ENCODE peak calls at places on chromosomes 16 and 17, in seven cellular contexts. E, O, S, R, M, V and C are unnamed samples.

GRCh38 chr16:11603331-11603750 is 16.6 kb upstream of the LITAF start:
- DNase-seq in E (peak; percentile 86), O (no peak), S (peak; percentile 83), R (no peak), M (no peak), V (peak; percentile 13), C (no peak)

GRCh38 chr16:3591436-3591803 is 14.2 kb upstream of the NLRC3 start:
- DNase-seq in E (no peak), O (no peak), S (no peak), R (no peak), M (no peak), V (no peak), C (no peak)

GRCh38 chr16:19696312-19696711 is 21.7 kb downstream of the KNOP1 start:
- DNase-seq in E (peak; percentile 96), O (peak; percentile 4), S (no peak), R (peak; percentile 83), M (peak; percentile 93), V (peak; percentile 74), C (no peak)

GRCh38 chr17:72590882-72591499 is 470.2 kb downstream of the SOX9 start:
- DNase-seq in E (no peak), O (no peak), S (no peak), R (no peak), M (no peak), V (no peak), C (no peak)

GRCh38 chr17:3944485-3945388 is 19.5 kb downstream of the ATP2A3 start:
- DNase-seq in E (peak; percentile 64), O (no peak), S (peak; percentile 97), R (no peak), M (peak; percentile 57), V (no peak), C (no peak)

GRCh38 chr16:56311208-56312027 is 113.9 kb downstream of the AMFR start:
- DNase-seq in E (no peak), O (no peak), S (no peak), R (no peak), M (no peak), V (no peak), C (no peak)

GRCh38 chr16:48627148-48627547 is 17.2 kb upstream of the N4BP1 start:
- DNase-seq in E (no peak), O (no peak), S (no peak), R (no peak), M (no peak), V (no peak), C (no peak)

GRCh38 chr17:57567278-57567677 is 177.8 kb downstream of the CCDC182 start:
- DNase-seq in E (no peak), O (no peak), S (no peak), R (no peak), M (no peak), V (no peak), C (no peak)

GRCh38 chr17:40779181-40779909 is 3.0 kb downstream of the KRT27 start:
- DNase-seq in E (no peak), O (no peak), S (no peak), R (no peak), M (no peak), V (peak; percentile 80), C (no peak)

GRCh38 chr17:49722066-49722465 is 14.3 kb upstream of the SLC35B1 start:
- DNase-seq in E (no peak), O (no peak), S (peak; percentile 59), R (no peak), M (no peak), V (no peak), C (no peak)

GRCh38 chr17:15432807-15433547 is 34.4 kb downstream of the CDRT4 start:
- DNase-seq in E (peak; percentile 83), O (no peak), S (no peak), R (no peak), M (peak; percentile 95), V (no peak), C (no peak)

GRCh38 chr16:4828567-4829320 is 18.3 kb downstream of the GLYR1 start:
- DNase-seq in E (no peak), O (no peak), S (no peak), R (no peak), M (no peak), V (no peak), C (no peak)

GRCh38 chr16:75251280-75252048 is at the start of gene BCAR1:
- DNase-seq in E (peak; percentile 95), O (no peak), S (peak; percentile 97), R (peak; percentile 95), M (peak; percentile 92), V (peak; percentile 93), C (peak; percentile 36)

GRCh38 chr17:76473541-76473985 is 6.2 kb downstream of the AANAT start:
- DNase-seq in E (no peak), O (no peak), S (peak; percentile 68), R (no peak), M (no peak), V (no peak), C (no peak)

GRCh38 chr17:32142857-32143524 is 689 bp downstream of the RHOT1 start:
- DNase-seq in E (peak; percentile 78), O (no peak), S (peak; percentile 61), R (peak; percentile 69), M (peak; percentile 75), V (peak; percentile 90), C (no peak)

GRCh38 chr17:38357488-38358123 is 6.0 kb downstream of the SOCS7 start:
- DNase-seq in E (no peak), O (no peak), S (no peak), R (no peak), M (no peak), V (no peak), C (no peak)

GRCh38 chr16:52773026-52773425 is 226.1 kb upstream of the TOX3 start:
- DNase-seq in E (no peak), O (no peak), S (no peak), R (no peak), M (no peak), V (no peak), C (no peak)

GRCh38 chr16:56861092-56861610 is 3.9 kb upstream of the SLC12A3 start:
- DNase-seq in E (peak; percentile 23), O (no peak), S (peak; percentile 68), R (no peak), M (peak; percentile 59), V (no peak), C (no peak)

GRCh38 chr16:85860413-85861094 is 38.4 kb upstream of the IRF8 start:
- DNase-seq in E (no peak), O (no peak), S (no peak), R (no peak), M (no peak), V (no peak), C (no peak)

DNA sequence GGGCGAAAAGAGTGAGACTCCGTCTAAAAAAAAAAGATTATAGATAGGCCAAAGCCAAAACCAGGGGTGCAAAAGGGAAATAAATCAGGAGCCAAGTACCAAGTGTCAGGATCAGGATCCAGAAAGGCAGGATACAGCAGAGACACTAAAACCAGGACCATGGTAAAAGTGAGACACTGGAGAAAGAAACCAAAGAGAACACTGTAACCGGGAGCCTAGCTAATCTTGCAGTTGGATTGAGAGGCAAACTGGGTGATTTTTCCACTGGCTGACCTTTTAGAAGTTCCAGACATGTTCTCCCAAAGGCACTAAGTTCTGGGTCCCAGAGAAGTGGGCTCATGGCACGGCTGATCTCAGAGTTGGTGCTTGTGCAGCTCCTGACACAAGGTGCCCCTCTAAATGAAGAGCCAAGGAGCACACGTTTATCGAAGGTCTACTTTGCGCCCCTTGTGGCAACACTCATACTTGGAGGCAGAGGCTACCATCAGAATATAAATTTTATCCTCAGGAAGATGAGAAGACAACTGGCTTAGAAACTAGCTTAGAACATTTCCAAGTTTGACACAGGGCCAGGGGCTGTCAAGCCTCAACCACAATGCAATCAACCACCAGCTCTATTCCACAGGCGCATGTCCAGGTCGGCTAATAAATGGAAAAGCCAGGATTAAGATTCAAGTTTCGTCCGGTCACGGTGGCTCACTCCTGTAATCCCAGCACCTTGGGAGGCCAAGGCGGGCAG is 27.5 kb upstream of the HELZ start:
- DNase-seq in E (no peak), O (no peak), S (peak; percentile 53), R (no peak), M (no peak), V (no peak), C (no peak)
- TF ChIP-seq CTCF in E (peak; percentile 24), O (no peak), S (peak; percentile 59), R (no peak), M (peak; percentile 5), V (peak; percentile 21), C (peak; percentile 46)

GRCh38 chr17:63827801-63828221 is 348 bp upstream of the FTSJ3 start:
- DNase-seq in E (no peak), O (no peak), S (no peak), R (no peak), M (no peak), V (no peak), C (no peak)

GRCh38 chr17:63828936-63829335 is 1.5 kb upstream of the FTSJ3 start:
- DNase-seq in E (no peak), O (no peak), S (no peak), R (no peak), M (no peak), V (no peak), C (no peak)

GRCh38 chr17:63826468-63827001 is 696 bp upstream of the PSMC5 start:
- DNase-seq in E (peak; percentile 43), O (no peak), S (peak; percentile 49), R (peak; percentile 73), M (no peak), V (no peak), C (peak; percentile 46)

GRCh38 chr17:63824362-63824761 is 2.9 kb upstream of the PSMC5 start:
- DNase-seq in E (no peak), O (no peak), S (no peak), R (no peak), M (no peak), V (no peak), C (no peak)

GRCh38 chr17:63827002-63827800 is at the start of the genes FTSJ3 and PSMC5:
- DNase-seq in E (peak; percentile 96), O (peak; percentile 79), S (peak; percentile 96), R (peak; percentile 97), M (peak; percentile 96), V (peak; percentile 97), C (peak; percentile 94)
- TF ChIP-seq CTCF in E (peak; percentile 19), O (peak; percentile 39), S (peak; percentile 61), R (peak; percentile 40), M (peak; percentile 23), V (peak; percentile 66), C (peak; percentile 27)

DNA sequence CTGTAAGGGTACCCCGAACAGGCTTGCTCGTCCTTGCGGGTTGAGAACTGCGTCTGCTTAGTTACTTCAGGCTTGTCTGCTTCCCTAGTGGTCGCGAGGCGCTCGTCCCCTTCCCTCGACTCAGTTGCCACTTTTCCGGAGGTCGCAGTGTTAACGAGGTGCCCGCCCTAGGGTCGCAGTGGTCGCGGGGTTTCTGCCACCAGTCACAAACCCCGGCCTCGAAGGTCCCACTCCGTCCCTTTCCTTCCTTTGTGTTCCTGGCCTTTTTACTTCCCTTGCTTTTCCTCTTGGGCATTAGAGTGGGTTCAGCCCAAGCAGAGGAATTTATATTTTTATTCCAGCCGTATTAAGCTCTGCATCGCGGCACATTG is 299 bp downstream of the NUP85 start:
- DNase-seq in E (no peak), O (no peak), S (no peak), R (no peak), M (no peak), V (no peak), C (no peak)
- TF ChIP-seq CTCF in E (no peak), O (no peak), S (peak; percentile 32), R (no peak), M (no peak), V (no peak), C (no peak)

DNA sequence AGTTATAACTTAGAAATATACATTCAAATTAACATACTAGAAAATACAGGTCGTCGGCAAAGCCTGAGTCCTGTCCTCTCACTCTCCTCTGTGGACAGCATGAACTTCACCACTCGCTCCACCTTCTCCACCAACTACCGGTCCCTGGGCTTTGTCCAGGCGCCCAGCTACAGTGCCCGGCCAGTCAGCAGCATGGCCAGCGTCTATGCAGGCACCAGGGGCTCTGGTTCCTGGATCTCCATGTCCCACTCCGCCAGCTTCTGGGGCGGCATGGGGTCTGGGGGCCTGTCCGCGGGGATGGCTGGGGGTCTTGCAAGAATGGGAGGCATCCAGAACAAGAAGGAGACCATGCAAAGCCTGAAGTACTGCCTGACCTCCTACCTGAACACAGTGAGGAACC is 319.4 kb downstream of the ZFHX3 start:
- DNase-seq in E (no peak), O (no peak), S (no peak), R (no peak), M (no peak), V (no peak), C (no peak)
- TF ChIP-seq CTCF in E (no peak), O (no peak), S (no peak), R (no peak), M (no peak), V (no peak), C (no peak)